ENCODE peak calls at places on chromosomes 5 and 9, in seven cellular contexts. T is activated effector memory CD4-positive, alpha-beta T cell treated with anti-CD3 and anti-CD28 coated beads, Interleukin-2, amount 50 U/mL, for 16 hours; F is mucosa of gallbladder; P is LoVo; C is T-helper 2 cell; I is dorsolateral prefrontal cortex; D is Peyer's patch. X is an unnamed sample.

GRCh38 chr9:84755375-84755774 is 85.8 kb downstream of the NTRK2 start:
- DNase-seq in T (no peak), F (no peak), P (no peak), C (peak), I (no peak), D (no peak), X (no peak)

GRCh38 chr9:13410566-13411031 is 131.1 kb upstream of the MPDZ start:
- DNase-seq in T (no peak), F (no peak), P (peak), C (no peak), I (no peak), D (no peak), X (no peak)

GRCh38 chr5:95543017-95543705 is 11.6 kb downstream of the SKIC3 start:
- DNase-seq in T (no peak), F (no peak), P (no peak), C (peak), I (no peak), D (no peak), X (no peak)

GRCh38 chr9:133742849-133743444 is 4.8 kb upstream of the SARDH start:
- DNase-seq in T (peak), F (peak), P (peak), C (peak), I (peak), D (peak), X (peak)

GRCh38 chr5:60492958-60493357 is 207.0 kb downstream of the DEPDC1B start:
- DNase-seq in T (no peak), F (no peak), P (no peak), C (no peak), I (no peak), D (no peak), X (no peak)

GRCh38 chr5:322281-322941 is 897 bp downstream of the AHRR start:
- DNase-seq in T (peak), F (no peak), P (no peak), C (peak), I (no peak), D (no peak), X (no peak)

GRCh38 chr5:76555717-76556116 is 67.5 kb downstream of the F2RL2 start:
- DNase-seq in T (no peak), F (no peak), P (no peak), C (no peak), I (no peak), D (no peak), X (no peak)

GRCh38 chr5:206406-206805 is 11.5 kb downstream of the CCDC127 start:
- DNase-seq in T (peak), F (no peak), P (no peak), C (no peak), I (peak), D (no peak), X (no peak)

GRCh38 chr5:72210913-72211670 is 103.8 kb downstream of the MAP1B start:
- DNase-seq in T (no peak), F (peak), P (peak), C (no peak), I (no peak), D (no peak), X (no peak)

GRCh38 chr5:17089690-17090089 is 127.7 kb upstream of the BASP1 start:
- DNase-seq in T (no peak), F (no peak), P (no peak), C (no peak), I (no peak), D (no peak), X (no peak)

GRCh38 chr9:92721548-92721947 is 43.1 kb downstream of the BICD2 start:
- DNase-seq in T (peak), F (no peak), P (no peak), C (no peak), I (no peak), D (peak), X (no peak)

GRCh38 chr5:59569158-59569557 is 324.4 kb downstream of the PDE4D start:
- DNase-seq in T (no peak), F (no peak), P (no peak), C (no peak), I (no peak), D (no peak), X (no peak)

GRCh38 chr9:98172604-98173003 is 19.8 kb downstream of the CORO2A start:
- DNase-seq in T (no peak), F (no peak), P (no peak), C (no peak), I (no peak), D (no peak), X (no peak)

GRCh38 chr5:10168254-10168653 is 81.4 kb downstream of the ATPSCKMT start:
- DNase-seq in T (no peak), F (no peak), P (no peak), C (no peak), I (no peak), D (no peak), X (no peak)

GRCh38 chr5:2387224-2388004 is 364.1 kb downstream of the IRX2 start:
- DNase-seq in T (no peak), F (no peak), P (no peak), C (no peak), I (no peak), D (no peak), X (no peak)

GRCh38 chr5:178387061-178387855 is 154.7 kb upstream of the PHYKPL start:
- DNase-seq in T (peak), F (no peak), P (no peak), C (no peak), I (no peak), D (no peak), X (no peak)

GRCh38 chr9:77435688-77436087 is 212.4 kb downstream of the GNA14 start:
- DNase-seq in T (no peak), F (no peak), P (no peak), C (no peak), I (no peak), D (no peak), X (no peak)

GRCh38 chr5:1214163-1214935 is 10.8 kb upstream of the SLC6A18 start:
- DNase-seq in T (no peak), F (no peak), P (no peak), C (no peak), I (no peak), D (no peak), X (no peak)

GRCh38 chr9:114743446-114743845 is 61.5 kb upstream of the TEX48 start:
- DNase-seq in T (no peak), F (no peak), P (no peak), C (peak), I (no peak), D (no peak), X (no peak)

GRCh38 chr9:129676970-129677369 is 11.5 kb downstream of the PRRX2 start:
- DNase-seq in T (no peak), F (no peak), P (no peak), C (no peak), I (no peak), D (no peak), X (no peak)

GRCh38 chr9:112535364-112535763 is 48.7 kb downstream of the KIAA1958 start:
- DNase-seq in T (no peak), F (no peak), P (no peak), C (no peak), I (no peak), D (no peak), X (no peak)

X was measured in C1 segment of cervical spinal cord.